ENCODE peak calls at places on chromosomes 1 and 21, in five cellular contexts. Y is neural crest cell, F is fibroblast of pulmonary artery, Q is T-helper 1 cell, U is foreskin fibroblast. P is an unnamed sample.

GRCh38 chr1:21290546-21290944 is 282 bp upstream of the ECE1 start:
- DNase-seq in Y (no peak), F (no peak), Q (no peak), U (no peak), P (no peak)

GRCh38 chr1:50841791-50842387 is 118.2 kb downstream of the FAF1 start:
- DNase-seq in Y (no peak), F (peak; percentile 72), Q (no peak), U (no peak), P (no peak)

GRCh38 chr1:154866995-154867795 is 2.9 kb downstream of the KCNN3 start:
- DNase-seq in Y (no peak), F (peak; percentile 74), Q (peak; percentile 28), U (peak; percentile 57), P (no peak)

GRCh38 chr21:32329776-32330175 is 31.1 kb downstream of the MRAP start:
- DNase-seq in Y (no peak), F (peak; percentile 29), Q (no peak), U (peak; percentile 40), P (no peak)

GRCh38 chr1:182715531-182715930 is 31.1 kb upstream of the RGS8 start:
- DNase-seq in Y (no peak), F (no peak), Q (no peak), U (no peak), P (no peak)

GRCh38 chr1:179856286-179856685 is 21.3 kb downstream of the TOR1AIP2 start:
- DNase-seq in Y (no peak), F (no peak), Q (no peak), U (no peak), P (no peak)

GRCh38 chr1:93000291-93000690 is 39.0 kb upstream of the DIPK1A start:
- DNase-seq in Y (no peak), F (no peak), Q (no peak), U (no peak), P (no peak)

GRCh38 chr1:60234761-60235160 is 161.2 kb upstream of the C1orf87 start:
- DNase-seq in Y (no peak), F (no peak), Q (no peak), U (no peak), P (no peak)

GRCh38 chr21:15837603-15838002 is 107.8 kb downstream of the USP25 start:
- DNase-seq in Y (no peak), F (peak; percentile 79), Q (no peak), U (peak; percentile 23), P (no peak)

GRCh38 chr1:67489643-67490042 is 59.4 kb upstream of the SERBP1 start:
- DNase-seq in Y (no peak), F (peak; percentile 33), Q (peak; percentile 6), U (no peak), P (no peak)

GRCh38 chr21:42674351-42674940 is 21.0 kb downstream of the PDE9A start:
- DNase-seq in Y (peak; percentile 24), F (peak; percentile 21), Q (no peak), U (no peak), P (peak; percentile 70)

P was measured in mesothelial cell of epicardium.